ENCODE peak calls at places on chromosome 13, in five cellular contexts. L, Q, W, U and C are unnamed samples.

GRCh38 chr13:23767806-23768205 is 121.4 kb downstream of the MIPEP start:
- DNase-seq in W (no peak), U (no peak), Q (no peak), L (no peak), C (no peak)

GRCh38 chr13:42708391-42708790 is 73.0 kb upstream of the FAM216B start:
- DNase-seq in W (no peak), L (no peak), Q (no peak), U (no peak), C (no peak)

GRCh38 chr13:96426160-96426559 is 336.3 kb downstream of the HS6ST3 start:
- DNase-seq in W (no peak), Q (no peak), L (peak; percentile 76), U (no peak), C (no peak)

GRCh38 chr13:110565296-110565695 is 3.8 kb upstream of the RAB20 start:
- DNase-seq in W (no peak), U (no peak), Q (no peak), L (no peak), C (no peak)

GRCh38 chr13:79398915-79399314 is 7.1 kb downstream of the RBM26 start:
- DNase-seq in L (no peak), Q (no peak), U (no peak), W (no peak), C (no peak)

GRCh38 chr13:113074876-113075275 is 30.7 kb upstream of the F7 start:
- DNase-seq in W (no peak), Q (no peak), L (no peak), U (no peak), C (no peak)

GRCh38 chr13:40391788-40392187 is 274.7 kb downstream of the FOXO1 start:
- DNase-seq in W (no peak), L (no peak), Q (no peak), U (no peak), C (no peak)

GRCh38 chr13:107838592-107839161 is 376.7 kb downstream of the LIG4 start:
- DNase-seq in U (no peak), L (peak; percentile 73), Q (no peak), W (no peak), C (no peak)

GRCh38 chr13:49371943-49372636 is 71.8 kb downstream of the CAB39L start:
- DNase-seq in L (no peak), Q (no peak), W (no peak), U (no peak), C (no peak)

GRCh38 chr13:75687145-75687763 is 51.1 kb downstream of the LMO7 start:
- DNase-seq in L (peak; percentile 11), Q (peak; percentile 34), U (no peak), W (no peak), C (no peak)

GRCh38 chr13:25708268-25708667 is 336.5 kb downstream of the ATP8A2 start:
- DNase-seq in L (no peak), Q (no peak), W (no peak), U (no peak), C (no peak)

GRCh38 chr13:76828316-76828741 is 57.9 kb downstream of the KCTD12 start:
- DNase-seq in W (no peak), L (no peak), U (no peak), Q (no peak), C (no peak)

GRCh38 chr13:28129911-28130693 is 8.2 kb upstream of the PAN3 start:
- DNase-seq in U (no peak), Q (no peak), L (no peak), W (no peak), C (no peak)

GRCh38 chr13:64278493-64278892 is 2862.8 kb upstream of the PCDH20 start:
- DNase-seq in W (no peak), L (no peak), U (no peak), Q (no peak), C (no peak)

GRCh38 chr13:49869514-49869913 is 66.6 kb downstream of the SPRYD7 start:
- DNase-seq in L (no peak), U (no peak), W (no peak), Q (peak; percentile 30), C (no peak)

GRCh38 chr13:113410472-113411201 is 42.7 kb downstream of the ADPRHL1 start:
- DNase-seq in W (no peak), L (no peak), Q (no peak), U (peak; percentile 37), C (peak; percentile 30)